ENCODE peak calls at places on chromosomes 13 and 19, in ten cellular contexts. I, V, U, X, A, P, G, J, M and T are unnamed samples.

GRCh38 chr13:59734393-59734792 is 429.3 kb downstream of the DIAPH3 start:
- DNase-seq in M (no peak), G (no peak), A (no peak), I (no peak), X (no peak), P (no peak), J (no peak), V (no peak), U (peak; percentile 7), T (no peak)

GRCh38 chr19:10112037-10112751 is 701 bp downstream of the P2RY11 start:
- DNase-seq in V (no peak), I (no peak), J (no peak), M (no peak), X (no peak), P (no peak), G (no peak), A (no peak), U (peak; percentile 9), T (no peak)

GRCh38 chr13:113864303-113864890 is 521 bp upstream of the GAS6 start:
- DNase-seq in P (no peak), G (no peak), X (no peak), J (no peak), U (peak; percentile 38), V (no peak), A (peak; percentile 54), I (no peak), M (no peak), T (peak; percentile 39)

GRCh38 chr19:57633832-57634131 is 814 bp downstream of the ZNF211 start:
- DNase-seq in I (no peak), V (no peak), G (no peak), U (no peak), A (no peak), J (no peak), P (no peak), M (no peak), X (no peak), T (no peak)

GRCh38 chr19:51921949-51922348 is 5.3 kb upstream of the ZNF613 start:
- DNase-seq in P (no peak), A (no peak), M (no peak), I (no peak), J (no peak), X (no peak), U (no peak), G (no peak), V (no peak), T (no peak)

GRCh38 chr19:51461723-51462161 is 3.5 kb upstream of the SIGLEC8 start:
- DNase-seq in P (no peak), M (no peak), I (peak; percentile 18), V (no peak), A (no peak), X (no peak), U (no peak), J (no peak), G (peak; percentile 26), T (no peak)

GRCh38 chr13:26046639-26047038 is 5.2 kb downstream of the SHISA2 start:
- DNase-seq in J (no peak), G (no peak), X (no peak), P (no peak), U (no peak), M (no peak), V (no peak), A (no peak), I (no peak), T (no peak)

GRCh38 chr13:47146991-47147783 is 250.3 kb upstream of the HTR2A start:
- DNase-seq in M (no peak), A (no peak), X (no peak), U (no peak), G (no peak), P (no peak), J (no peak), I (no peak), V (no peak), T (no peak)

GRCh38 chr13:100490692-100491091 is 97.9 kb downstream of the GGACT start:
- DNase-seq in M (peak; percentile 90), J (peak; percentile 88), G (no peak), A (no peak), I (no peak), V (peak; percentile 68), U (no peak), X (no peak), P (no peak), T (no peak)

GRCh38 chr13:44048326-44048725 is 168.6 kb downstream of the LACC1 start:
- DNase-seq in A (no peak), I (no peak), M (peak; percentile 55), P (no peak), V (no peak), G (no peak), U (no peak), X (no peak), J (no peak), T (no peak)

GRCh38 chr13:22517544-22517943 is 663.2 kb upstream of the SGCG start:
- DNase-seq in M (peak; percentile 79), G (no peak), V (no peak), A (no peak), J (no peak), U (no peak), P (no peak), X (no peak), I (no peak), T (peak; percentile 39)